ENCODE peak calls at places on chromosomes 4 and X, in nine cellular contexts. S is spleen, N is stomach, U is esophagus muscularis mucosa, J is SK-N-SH, O is transverse colon, I is GM23338, W is sigmoid colon, Q is prostate gland. M is an unnamed sample.

GRCh38 chr4:113086172-113086695 is 36.8 kb downstream of the ANK2 start:
- DNase-seq in S (no peak), N (no peak), U (no peak), J (no peak), O (no peak), I (no peak), W (no peak), Q (no peak), M (no peak)

GRCh38 chr4:6687947-6688878 is 5.5 kb upstream of the S100P start:
- DNase-seq in S (no peak), N (no peak), U (no peak), J (no peak), O (no peak), I (peak), W (no peak), Q (peak), M (no peak)

GRCh38 chr4:163548481-163549243 is 54.2 kb downstream of the TMA16 start:
- DNase-seq in S (no peak), N (no peak), U (no peak), J (peak), O (no peak), I (peak), W (no peak), Q (no peak), M (no peak)

GRCh38 chr4:6773106-6773505 is 9.4 kb upstream of the KIAA0232 start:
- DNase-seq in S (no peak), N (no peak), U (no peak), J (no peak), O (no peak), I (no peak), W (no peak), Q (no peak), M (peak)

GRCh38 chrX:69067841-69068240 is 97.4 kb downstream of the PJA1 start:
- DNase-seq in S (peak), N (peak), U (no peak), J (no peak), O (no peak), I (no peak), W (peak), Q (no peak), M (no peak)

GRCh38 chrX:66021407-66021757 is 18.5 kb downstream of the VSIG4 start:
- DNase-seq in S (no peak), N (no peak), U (no peak), J (no peak), O (no peak), I (no peak), W (no peak), Q (no peak), M (no peak)

GRCh38 chrX:71618303-71618721 is at the start of gene CXCR3:
- DNase-seq in S (peak), N (no peak), U (no peak), J (no peak), O (peak), I (no peak), W (no peak), Q (no peak), M (no peak)

GRCh38 chrX:38570396-38570795 is 9.1 kb downstream of the TSPAN7 start:
- DNase-seq in S (no peak), N (no peak), U (no peak), J (no peak), O (no peak), I (no peak), W (no peak), Q (no peak), M (no peak)

GRCh38 chrX:53071604-53072417 is 10.4 kb upstream of the TSPYL2 start:
- DNase-seq in S (peak), N (peak), U (no peak), J (peak), O (peak), I (peak), W (peak), Q (peak), M (no peak)

GRCh38 chr4:21992330-21992729 is 43.8 kb upstream of the KCNIP4 start:
- DNase-seq in S (no peak), N (no peak), U (no peak), J (no peak), O (no peak), I (no peak), W (no peak), Q (no peak), M (no peak)

GRCh38 chr4:55321707-55322264 is 24.3 kb upstream of the SRD5A3 start:
- DNase-seq in S (no peak), N (peak), U (no peak), J (peak), O (peak), I (peak), W (peak), Q (peak), M (no peak)

GRCh38 chrX:79408623-79409322 is 41.6 kb upstream of the ITM2A start:
- DNase-seq in S (no peak), N (no peak), U (no peak), J (no peak), O (no peak), I (no peak), W (no peak), Q (no peak), M (no peak)

GRCh38 chr4:83618431-83618830 is 82.5 kb downstream of the GPAT3 start:
- DNase-seq in S (no peak), N (peak), U (no peak), J (no peak), O (peak), I (peak), W (no peak), Q (no peak), M (no peak)

GRCh38 chr4:83613994-83614393 is 78.1 kb downstream of the GPAT3 start:
- DNase-seq in S (no peak), N (no peak), U (no peak), J (no peak), O (no peak), I (no peak), W (no peak), Q (no peak), M (no peak)

GRCh38 chr4:83617371-83618021 is 81.6 kb downstream of the GPAT3 start:
- DNase-seq in S (no peak), N (no peak), U (no peak), J (no peak), O (no peak), I (no peak), W (no peak), Q (no peak), M (no peak)

GRCh38 chr4:83616252-83616651 is 80.3 kb downstream of the GPAT3 start:
- DNase-seq in S (no peak), N (no peak), U (no peak), J (no peak), O (no peak), I (peak), W (no peak), Q (no peak), M (no peak)

GRCh38 chr4:83618991-83619390 is 83.1 kb downstream of the GPAT3 start:
- DNase-seq in S (no peak), N (peak), U (no peak), J (no peak), O (peak), I (no peak), W (no peak), Q (no peak), M (no peak)
- TF ChIP-seq POLR2AphosphoS5 in S (no peak), N (peak), U (no peak), J (no peak), O (peak), I (no peak), W (no peak), Q (no peak), M (no peak)

GRCh38 chr4:151624606-151625565 is 135.9 kb downstream of the GATB start:
- DNase-seq in S (no peak), N (no peak), U (no peak), J (no peak), O (no peak), I (no peak), W (no peak), Q (no peak), M (no peak)
- H3K27ac ChIP-seq in S (no peak), N (no peak), U (no peak), J (no peak), O (no peak), I (no peak), W (no peak), Q (no peak), M (no peak)

GRCh38 chrX:110795645-110796510 is at the start of gene CHRDL1:
- DNase-seq in S (no peak), N (no peak), U (no peak), J (peak), O (peak), I (peak), W (peak), Q (peak), M (no peak)
- H3K4me3 ChIP-seq in S (no peak), N (peak), U (peak), J (peak), O (peak), I (peak), W (peak), Q (peak), M (peak)

GRCh38 chr4:161656525-161656924 is 507.3 kb downstream of the FSTL5 start:
- DNase-seq in S (no peak), N (no peak), U (no peak), J (no peak), O (no peak), I (no peak), W (no peak), Q (no peak), M (no peak)
- TF ChIP-seq POLR2AphosphoS5 in S (no peak), N (no peak), U (no peak), J (no peak), O (no peak), I (no peak), W (no peak), Q (no peak), M (no peak)

M was measured in vagina.